ENCODE peak calls at places on chromosomes 1 and 21, in five cellular contexts. One of them, this sample, is unnamed.
A peak's percentile ranks its signal among the peaks of the same experiment; 100 is the strongest.

GRCh38 chr1:19315378-19316206 is 3.5 kb downstream of the SLC66A1 start:
- DNase-seq in IMR-90: peak; percentile 70
- DNase-seq in H9: no peak
- DNase-seq in activated T-helper 1 cell treated with Interleukin-2 at 50 U/mL for 16 hours: no peak
- DNase-seq in stimulated activated CD8-positive, alpha-beta memory T cell treated with anti-CD3 and anti-CD28 coated beads, Interleukin-12 subunit alpha, Interleukin-12 subunit beta, amount 100 ng/mL, for 1 hour: no peak
- DNase-seq in this sample: no peak

GRCh38 chr1:163337631-163338030 is 15.9 kb downstream of the NUF2 start:
- DNase-seq in H9: no peak
- DNase-seq in activated T-helper 1 cell treated with Interleukin-2 at 50 U/mL for 16 hours: no peak
- DNase-seq in IMR-90: peak; percentile 80
- DNase-seq in stimulated activated CD8-positive, alpha-beta memory T cell treated with anti-CD3 and anti-CD28 coated beads, Interleukin-12 subunit alpha, Interleukin-12 subunit beta, amount 100 ng/mL, for 1 hour: no peak
- DNase-seq in this sample: no peak

GRCh38 chr1:106817626-106818025 is 238.8 kb upstream of the PRMT6 start:
- DNase-seq in activated T-helper 1 cell treated with Interleukin-2 at 50 U/mL for 16 hours: no peak
- DNase-seq in H9: no peak
- DNase-seq in stimulated activated CD8-positive, alpha-beta memory T cell treated with anti-CD3 and anti-CD28 coated beads, Interleukin-12 subunit alpha, Interleukin-12 subunit beta, amount 100 ng/mL, for 1 hour: no peak
- DNase-seq in IMR-90: no peak
- DNase-seq in this sample: no peak

GRCh38 chr1:210822897-210823296 is 311.1 kb downstream of the KCNH1 start:
- DNase-seq in stimulated activated CD8-positive, alpha-beta memory T cell treated with anti-CD3 and anti-CD28 coated beads, Interleukin-12 subunit alpha, Interleukin-12 subunit beta, amount 100 ng/mL, for 1 hour: no peak
- DNase-seq in H9: no peak
- DNase-seq in IMR-90: no peak
- DNase-seq in activated T-helper 1 cell treated with Interleukin-2 at 50 U/mL for 16 hours: no peak
- DNase-seq in this sample: no peak

GRCh38 chr1:23745515-23745914 is 2.2 kb downstream of the ELOA start:
- DNase-seq in activated T-helper 1 cell treated with Interleukin-2 at 50 U/mL for 16 hours: no peak
- DNase-seq in H9: no peak
- DNase-seq in stimulated activated CD8-positive, alpha-beta memory T cell treated with anti-CD3 and anti-CD28 coated beads, Interleukin-12 subunit alpha, Interleukin-12 subunit beta, amount 100 ng/mL, for 1 hour: no peak
- DNase-seq in IMR-90: peak; percentile 62
- DNase-seq in this sample: no peak

GRCh38 chr1:23103001-23103879 is 65.4 kb downstream of the LUZP1 start:
- DNase-seq in IMR-90: peak; percentile 63
- DNase-seq in stimulated activated CD8-positive, alpha-beta memory T cell treated with anti-CD3 and anti-CD28 coated beads, Interleukin-12 subunit alpha, Interleukin-12 subunit beta, amount 100 ng/mL, for 1 hour: no peak
- DNase-seq in activated T-helper 1 cell treated with Interleukin-2 at 50 U/mL for 16 hours: no peak
- DNase-seq in H9: no peak
- DNase-seq in this sample: no peak

GRCh38 chr1:72601035-72601674 is 318.8 kb upstream of the NEGR1 start:
- DNase-seq in stimulated activated CD8-positive, alpha-beta memory T cell treated with anti-CD3 and anti-CD28 coated beads, Interleukin-12 subunit alpha, Interleukin-12 subunit beta, amount 100 ng/mL, for 1 hour: no peak
- DNase-seq in activated T-helper 1 cell treated with Interleukin-2 at 50 U/mL for 16 hours: no peak
- DNase-seq in IMR-90: no peak
- DNase-seq in H9: no peak
- DNase-seq in this sample: no peak

GRCh38 chr21:41579692-41580091 is 71.7 kb upstream of the TMPRSS2 start:
- DNase-seq in IMR-90: no peak
- DNase-seq in stimulated activated CD8-positive, alpha-beta memory T cell treated with anti-CD3 and anti-CD28 coated beads, Interleukin-12 subunit alpha, Interleukin-12 subunit beta, amount 100 ng/mL, for 1 hour: no peak
- DNase-seq in H9: no peak
- DNase-seq in activated T-helper 1 cell treated with Interleukin-2 at 50 U/mL for 16 hours: no peak
- DNase-seq in this sample: no peak

GRCh38 chr1:212260557-212261342 is 24.5 kb upstream of the PPP2R5A start:
- DNase-seq in activated T-helper 1 cell treated with Interleukin-2 at 50 U/mL for 16 hours: no peak
- DNase-seq in stimulated activated CD8-positive, alpha-beta memory T cell treated with anti-CD3 and anti-CD28 coated beads, Interleukin-12 subunit alpha, Interleukin-12 subunit beta, amount 100 ng/mL, for 1 hour: no peak
- DNase-seq in H9: no peak
- DNase-seq in IMR-90: peak; percentile 35
- DNase-seq in this sample: peak; percentile 93

GRCh38 chr1:154453155-154453554 is 48.0 kb downstream of the IL6R start:
- DNase-seq in stimulated activated CD8-positive, alpha-beta memory T cell treated with anti-CD3 and anti-CD28 coated beads, Interleukin-12 subunit alpha, Interleukin-12 subunit beta, amount 100 ng/mL, for 1 hour: no peak
- DNase-seq in IMR-90: no peak
- DNase-seq in activated T-helper 1 cell treated with Interleukin-2 at 50 U/mL for 16 hours: no peak
- DNase-seq in H9: no peak
- DNase-seq in this sample: no peak

GRCh38 chr21:31860851-31861250 is 12.0 kb upstream of the HUNK start:
- DNase-seq in stimulated activated CD8-positive, alpha-beta memory T cell treated with anti-CD3 and anti-CD28 coated beads, Interleukin-12 subunit alpha, Interleukin-12 subunit beta, amount 100 ng/mL, for 1 hour: no peak
- DNase-seq in IMR-90: no peak
- DNase-seq in activated T-helper 1 cell treated with Interleukin-2 at 50 U/mL for 16 hours: no peak
- DNase-seq in H9: no peak
- DNase-seq in this sample: no peak

GRCh38 chr1:231106347-231106746 is 55.5 kb upstream of the TRIM67 start:
- DNase-seq in H9: no peak
- DNase-seq in activated T-helper 1 cell treated with Interleukin-2 at 50 U/mL for 16 hours: no peak
- DNase-seq in IMR-90: peak; percentile 66
- DNase-seq in stimulated activated CD8-positive, alpha-beta memory T cell treated with anti-CD3 and anti-CD28 coated beads, Interleukin-12 subunit alpha, Interleukin-12 subunit beta, amount 100 ng/mL, for 1 hour: no peak
- DNase-seq in this sample: no peak

GRCh38 chr1:9591669-9592509 is 3.2 kb downstream of the TMEM201 start:
- DNase-seq in IMR-90: no peak
- DNase-seq in activated T-helper 1 cell treated with Interleukin-2 at 50 U/mL for 16 hours: no peak
- DNase-seq in stimulated activated CD8-positive, alpha-beta memory T cell treated with anti-CD3 and anti-CD28 coated beads, Interleukin-12 subunit alpha, Interleukin-12 subunit beta, amount 100 ng/mL, for 1 hour: no peak
- DNase-seq in H9: no peak
- DNase-seq in this sample: no peak

GRCh38 chr1:178784131-178784536 is 59.1 kb downstream of the RALGPS2 start:
- DNase-seq in H9: no peak
- DNase-seq in IMR-90: no peak
- DNase-seq in activated T-helper 1 cell treated with Interleukin-2 at 50 U/mL for 16 hours: no peak
- DNase-seq in stimulated activated CD8-positive, alpha-beta memory T cell treated with anti-CD3 and anti-CD28 coated beads, Interleukin-12 subunit alpha, Interleukin-12 subunit beta, amount 100 ng/mL, for 1 hour: no peak
- DNase-seq in this sample: no peak

GRCh38 chr21:33817663-33818433 is 97.8 kb downstream of the ATP5PO start:
- DNase-seq in stimulated activated CD8-positive, alpha-beta memory T cell treated with anti-CD3 and anti-CD28 coated beads, Interleukin-12 subunit alpha, Interleukin-12 subunit beta, amount 100 ng/mL, for 1 hour: no peak
- DNase-seq in H9: no peak
- DNase-seq in IMR-90: no peak
- DNase-seq in activated T-helper 1 cell treated with Interleukin-2 at 50 U/mL for 16 hours: no peak
- DNase-seq in this sample: no peak

GRCh38 chr1:248906741-248907661 is 966 bp downstream of the PGBD2 start:
- DNase-seq in IMR-90: peak; percentile 25
- DNase-seq in H9: no peak
- DNase-seq in stimulated activated CD8-positive, alpha-beta memory T cell treated with anti-CD3 and anti-CD28 coated beads, Interleukin-12 subunit alpha, Interleukin-12 subunit beta, amount 100 ng/mL, for 1 hour: no peak
- DNase-seq in activated T-helper 1 cell treated with Interleukin-2 at 50 U/mL for 16 hours: no peak
- DNase-seq in this sample: no peak

GRCh38 chr1:152448095-152448494 is 34.0 kb upstream of the CRNN start:
- DNase-seq in stimulated activated CD8-positive, alpha-beta memory T cell treated with anti-CD3 and anti-CD28 coated beads, Interleukin-12 subunit alpha, Interleukin-12 subunit beta, amount 100 ng/mL, for 1 hour: no peak
- DNase-seq in activated T-helper 1 cell treated with Interleukin-2 at 50 U/mL for 16 hours: no peak
- DNase-seq in H9: no peak
- DNase-seq in IMR-90: no peak
- DNase-seq in this sample: no peak

This sample was measured in epithelial cell of proximal tubule.